ENCODE peak calls at places on chromosomes 4 and X, in seven cellular contexts. V is cardiac fibroblast, A is MM.1S, S is mesenchymal stem cell, U is fibroblast of pulmonary artery, Z is gastrocnemius medialis, Q is cardiac muscle cell. O is an unnamed sample.

GRCh38 chrX:53085661-53086229 is 3.6 kb downstream of the TSPYL2 start:
- DNase-seq in V (no peak), Q (no peak), A (no peak), U (no peak), S (no peak), Z (no peak), O (no peak)

GRCh38 chr4:106530034-106530361 is 161.4 kb upstream of the GIMD1 start:
- DNase-seq in Z (no peak), S (no peak), Q (no peak), A (no peak), U (no peak), V (no peak), O (no peak)

GRCh38 chrX:74940414-74940813 is 15.2 kb upstream of the NEXMIF start:
- DNase-seq in A (no peak), S (no peak), U (no peak), Z (no peak), V (no peak), Q (no peak), O (no peak)

GRCh38 chrX:130575831-130576404 is 174.1 kb downstream of the RBMX2 start:
- DNase-seq in Z (no peak), A (peak), Q (peak), U (peak), S (peak), V (peak), O (peak)

GRCh38 chr4:155759372-155760252 is 791 bp downstream of the GUCY1B1 start:
- DNase-seq in V (peak), U (peak), A (peak), Z (peak), Q (peak), S (peak), O (peak)

GRCh38 chr4:129322947-129323346 is 227.0 kb downstream of the C4orf33 start:
- DNase-seq in U (no peak), A (no peak), V (no peak), S (no peak), Z (no peak), Q (no peak), O (no peak)

GRCh38 chrX:13470680-13470967 is 98.8 kb upstream of the EGFL6 start:
- DNase-seq in U (no peak), S (no peak), V (no peak), Z (no peak), A (no peak), Q (no peak), O (no peak)

GRCh38 chr4:101279377-101279871 is 67.9 kb downstream of the PPP3CA start:
- DNase-seq in Q (peak), U (peak), S (peak), V (peak), Z (peak), A (peak), O (peak)

GRCh38 chr4:61200991-61201526 is 933 bp downstream of the ADGRL3 start:
- DNase-seq in A (no peak), Z (no peak), V (peak), S (peak), Q (peak), U (peak), O (peak)

GRCh38 chr4:104878936-104879335 is 267.7 kb upstream of the TET2 start:
- DNase-seq in S (no peak), Q (no peak), U (no peak), Z (no peak), A (no peak), V (no peak), O (no peak)

GRCh38 chr4:122777846-122778501 is 45.5 kb downstream of the BBS12 start:
- DNase-seq in Z (no peak), A (no peak), S (peak), V (peak), U (peak), Q (peak), O (no peak)

GRCh38 chrX:53077207-53078197 is 4.7 kb upstream of the TSPYL2 start:
- DNase-seq in A (no peak), S (no peak), Q (no peak), U (no peak), Z (no peak), V (no peak), O (no peak)

GRCh38 chrX:119870626-119871131 is 854 bp downstream of the RNF113A start:
- DNase-seq in U (no peak), Q (peak), A (no peak), S (peak), Z (no peak), V (peak), O (peak)

GRCh38 chr4:52852696-52853095 is 9.4 kb upstream of the RASL11B start:
- DNase-seq in V (no peak), A (no peak), Z (no peak), S (no peak), Q (no peak), U (no peak), O (no peak)

GRCh38 chr4:141425124-141425523 is 204.4 kb downstream of the ZNF330 start:
- DNase-seq in A (no peak), Z (no peak), V (peak), S (peak), U (peak), Q (peak), O (no peak)

GRCh38 chrX:140502491-140503229 is 2.2 kb downstream of the SOX3 start:
- DNase-seq in V (no peak), S (no peak), A (no peak), U (no peak), Z (no peak), Q (no peak), O (no peak)

GRCh38 chr4:13309751-13310150 is 174.4 kb downstream of the RAB28 start:
- DNase-seq in U (no peak), A (no peak), V (no peak), S (no peak), Q (no peak), Z (no peak), O (no peak)

GRCh38 chr4:82469776-82470345 is 39.5 kb downstream of the ENOPH1 start:
- DNase-seq in A (no peak), U (peak), V (peak), S (peak), Q (peak), Z (no peak), O (no peak)

GRCh38 chrX:117743469-117744251 is 372.9 kb downstream of the KLHL13 start:
- DNase-seq in V (no peak), Q (no peak), S (no peak), U (no peak), Z (no peak), A (peak), O (no peak)

GRCh38 chr4:128427832-128428366 is 140.3 kb upstream of the PGRMC2 start:
- DNase-seq in S (peak), Z (peak), U (peak), A (peak), Q (peak), V (peak), O (no peak)

GRCh38 chr4:31613946-31614623 is 893.9 kb downstream of the PCDH7 start:
- DNase-seq in U (no peak), Z (peak), S (peak), V (no peak), Q (no peak), A (peak), O (no peak)

GRCh38 chrX:139121616-139122286 is 408.8 kb upstream of the F9 start:
- DNase-seq in V (no peak), A (no peak), U (no peak), Q (no peak), S (no peak), Z (no peak), O (no peak)

GRCh38 chr4:183722738-183723560 is 63.9 kb downstream of the TRAPPC11 start:
- DNase-seq in S (peak), Q (peak), V (peak), Z (no peak), U (peak), A (peak), O (no peak)

GRCh38 chr4:154577324-154577723 is 13.2 kb downstream of the FGA start:
- DNase-seq in Q (no peak), A (no peak), S (no peak), V (no peak), Z (no peak), U (no peak), O (no peak)

GRCh38 chrX:51641421-51642021 is 22.8 kb upstream of the CENPVL3 start:
- DNase-seq in Q (peak), V (peak), U (peak), S (peak), A (peak), Z (no peak), O (peak)

GRCh38 chrX:48966796-48967579 is 4.7 kb downstream of the KCND1 start:
- DNase-seq in Q (peak), S (peak), A (no peak), Z (no peak), V (peak), U (peak), O (peak)

GRCh38 chrX:17374619-17375360 is at the start of gene NHS:
- DNase-seq in U (peak), A (no peak), Q (peak), Z (peak), S (peak), V (peak), O (peak)

GRCh38 chr4:11367371-11367770 is 61.3 kb downstream of the HS3ST1 start:
- DNase-seq in S (peak), V (peak), A (no peak), U (peak), Q (peak), Z (peak), O (peak)

GRCh38 chr4:10162341-10163000 is 45.9 kb upstream of the WDR1 start:
- DNase-seq in V (no peak), A (no peak), U (no peak), Z (no peak), S (no peak), Q (no peak), O (no peak)

GRCh38 chr4:126238010-126238409 is 923.3 kb downstream of the FAT4 start:
- DNase-seq in V (no peak), S (no peak), Z (no peak), U (no peak), Q (no peak), A (no peak), O (no peak)

GRCh38 chr4:6372649-6373525 is 99.5 kb downstream of the PPP2R2C start:
- DNase-seq in S (peak), Q (peak), V (peak), A (peak), U (peak), Z (peak), O (peak)

GRCh38 chr4:186587416-186588018 is 32.1 kb upstream of the MTNR1A start:
- DNase-seq in A (peak), Z (peak), Q (peak), S (peak), V (peak), U (peak), O (peak)

GRCh38 chr4:10066704-10067651 is 45.7 kb upstream of the SLC2A9 start:
- DNase-seq in U (no peak), A (no peak), V (no peak), S (no peak), Z (no peak), Q (no peak), O (no peak)